ENCODE peak calls at places on chromosomes 6 and 20, in eight cellular contexts. D is cardiac muscle cell, P is pancreas, T is upper lobe of right lung, Q is thyroid gland, V is mammary epithelial cell, C is stomach, M is ovary. Y is an unnamed sample. For H3K4me1, the result is how much of the 10 kb centered on the place peaks cover.

GRCh38 chr6:131917763-131918649 is 33.2 kb downstream of the CCN2 start:
- DNase-seq in D (no peak), P (no peak), T (no peak), Q (no peak), V (no peak), C (no peak), M (no peak), Y (no peak)

GRCh38 chr6:18613511-18613910 is 226.4 kb downstream of the RNF144B start:
- DNase-seq in D (no peak), P (no peak), T (no peak), Q (no peak), V (no peak), C (no peak), M (no peak), Y (no peak)

GRCh38 chr20:8535403-8536003 is 403.4 kb downstream of the PLCB1 start:
- DNase-seq in D (peak), P (no peak), T (no peak), Q (no peak), V (no peak), C (no peak), M (no peak), Y (peak)

GRCh38 chr6:148758492-148758891 is 11.7 kb downstream of the UST start:
- DNase-seq in D (peak), P (no peak), T (no peak), Q (no peak), V (no peak), C (no peak), M (no peak), Y (no peak)

GRCh38 chr6:52285174-52286068 is 879 bp upstream of the MCM3 start:
- DNase-seq in D (peak), P (no peak), T (no peak), Q (no peak), V (no peak), C (no peak), M (no peak), Y (no peak)

GRCh38 chr6:1607236-1607556 is 2.5 kb upstream of the FOXC1 start:
- DNase-seq in D (no peak), P (no peak), T (no peak), Q (no peak), V (no peak), C (no peak), M (no peak), Y (no peak)

GRCh38 chr6:73519943-73520687 is 717 bp downstream of the EEF1A1 start:
- DNase-seq in D (peak), P (peak), T (peak), Q (peak), V (peak), C (peak), M (peak), Y (peak)

GRCh38 chr6:134318396-134319281 is 727 bp upstream of the SGK1 start:
- DNase-seq in D (no peak), P (no peak), T (no peak), Q (peak), V (no peak), C (no peak), M (no peak), Y (no peak)

GRCh38 chr6:151546941-151547659 is 53.3 kb downstream of the CCDC170 start:
- DNase-seq in D (no peak), P (no peak), T (no peak), Q (no peak), V (no peak), C (no peak), M (no peak), Y (no peak)

GRCh38 chr6:138572200-138572875 is 73.0 kb upstream of the NHSL1 start:
- DNase-seq in D (peak), P (peak), T (peak), Q (peak), V (peak), C (peak), M (peak), Y (peak)

GRCh38 chr20:43715511-43715910 is 11.3 kb downstream of the GTSF1L start:
- DNase-seq in D (no peak), P (no peak), T (no peak), Q (no peak), V (no peak), C (no peak), M (no peak), Y (no peak)

GRCh38 chr20:63106108-63106764 is 99.5 kb upstream of the BHLHE23 start:
- DNase-seq in D (peak), P (peak), T (no peak), Q (peak), V (no peak), C (peak), M (no peak), Y (no peak)

GRCh38 chr6:159693894-159694545 is 979 bp upstream of the SOD2 start:
- DNase-seq in D (peak), P (no peak), T (no peak), Q (peak), V (no peak), C (peak), M (no peak), Y (no peak)

GRCh38 chr20:47727170-47727880 is 58.0 kb downstream of the SULF2 start:
- DNase-seq in D (no peak), P (no peak), T (peak), Q (peak), V (no peak), C (peak), M (no peak), Y (no peak)

GRCh38 chr20:36062799-36063198 is 91.7 kb upstream of the EPB41L1 start:
- DNase-seq in D (no peak), P (no peak), T (no peak), Q (no peak), V (peak), C (no peak), M (no peak), Y (no peak)

GRCh38 chr6:42338573-42339218 is 113.0 kb downstream of the TRERF1 start:
- DNase-seq in D (peak), P (no peak), T (no peak), Q (no peak), V (peak), C (no peak), M (no peak), Y (peak)

GRCh38 chr20:59191756-59192532 is 28.3 kb downstream of the ZNF831 start:
- DNase-seq in D (no peak), P (no peak), T (no peak), Q (no peak), V (no peak), C (no peak), M (no peak), Y (no peak)

GRCh38 chr6:44247338-44248302 is 719 bp downstream of the HSP90AB1 start:
- DNase-seq in D (peak), P (peak), T (peak), Q (peak), V (peak), C (peak), M (peak), Y (peak)

GRCh38 chr6:12760911-12761310 is 44.3 kb downstream of the PHACTR1 start:
- DNase-seq in D (no peak), P (no peak), T (no peak), Q (no peak), V (no peak), C (no peak), M (no peak), Y (no peak)

GRCh38 chr6:116287668-116288282 is 8.0 kb upstream of the TSPYL1 start:
- DNase-seq in D (peak), P (no peak), T (no peak), Q (no peak), V (no peak), C (no peak), M (no peak), Y (peak)

GRCh38 chr6:25229671-25230321 is 49.4 kb upstream of the CARMIL1 start:
- DNase-seq in D (peak), P (no peak), T (no peak), Q (no peak), V (peak), C (no peak), M (no peak), Y (peak)

GRCh38 chr20:44796311-44796710 is 14.0 kb downstream of the RIMS4 start:
- DNase-seq in D (no peak), P (no peak), T (no peak), Q (no peak), V (no peak), C (no peak), M (no peak), Y (no peak)

GRCh38 chr6:130934848-130935585 is 107.8 kb downstream of the SMLR1 start:
- DNase-seq in D (peak), P (no peak), T (no peak), Q (no peak), V (no peak), C (no peak), M (no peak), Y (no peak)

GRCh38 chr6:136822051-136822378 is 377 bp upstream of the PEX7 start:
- DNase-seq in D (peak), P (no peak), T (no peak), Q (peak), V (no peak), C (no peak), M (no peak), Y (no peak)

GRCh38 chr6:50120300-50120699 is 70.6 kb upstream of the DEFB112 start:
- DNase-seq in D (no peak), P (no peak), T (no peak), Q (no peak), V (peak), C (no peak), M (no peak), Y (no peak)

GRCh38 chr6:20447157-20447556 is 45.5 kb downstream of the E2F3 start:
- DNase-seq in D (peak), P (no peak), T (no peak), Q (no peak), V (no peak), C (no peak), M (no peak), Y (no peak)

GRCh38 chr6:156720739-156721714 is 56.2 kb upstream of the ARID1B start:
- DNase-seq in D (peak), P (peak), T (peak), Q (peak), V (peak), C (peak), M (peak), Y (no peak)

GRCh38 chr6:126040826-126041225 is 54.5 kb downstream of the TRMT11 start:
- DNase-seq in D (peak), P (peak), T (no peak), Q (no peak), V (peak), C (peak), M (no peak), Y (peak)

GRCh38 chr20:58847483-58847882 is 3.2 kb downstream of the GNAS-AS1 start:
- DNase-seq in D (no peak), P (no peak), T (no peak), Q (no peak), V (no peak), C (no peak), M (no peak), Y (no peak)

GRCh38 chr20:3044336-3044965 is 1.0 kb downstream of the GNRH2 start:
- DNase-seq in D (no peak), P (peak), T (no peak), Q (no peak), V (no peak), C (no peak), M (peak), Y (no peak)
- H3K4me1 ChIP-seq in D (under half), P (under half), T (under half), Q (under half), V (under half), C (under half), M (under half), Y (under half)

GRCh38 chr20:3811421-3812258 is 8.7 kb upstream of the AP5S1 start:
- DNase-seq in D (peak), P (peak), T (peak), Q (peak), V (peak), C (peak), M (peak), Y (peak)

GRCh38 chr20:3804781-3805180 is 8.7 kb downstream of the CDC25B start:
- DNase-seq in D (no peak), P (no peak), T (no peak), Q (no peak), V (no peak), C (no peak), M (peak), Y (no peak)

GRCh38 chr20:3808544-3808943 is 11.8 kb upstream of the AP5S1 start:
- DNase-seq in D (no peak), P (no peak), T (no peak), Q (no peak), V (no peak), C (no peak), M (no peak), Y (no peak)

GRCh38 chr20:3805594-3806264 is 9.6 kb downstream of the CDC25B start:
- DNase-seq in D (peak), P (no peak), T (no peak), Q (peak), V (peak), C (no peak), M (peak), Y (peak)

DNA sequence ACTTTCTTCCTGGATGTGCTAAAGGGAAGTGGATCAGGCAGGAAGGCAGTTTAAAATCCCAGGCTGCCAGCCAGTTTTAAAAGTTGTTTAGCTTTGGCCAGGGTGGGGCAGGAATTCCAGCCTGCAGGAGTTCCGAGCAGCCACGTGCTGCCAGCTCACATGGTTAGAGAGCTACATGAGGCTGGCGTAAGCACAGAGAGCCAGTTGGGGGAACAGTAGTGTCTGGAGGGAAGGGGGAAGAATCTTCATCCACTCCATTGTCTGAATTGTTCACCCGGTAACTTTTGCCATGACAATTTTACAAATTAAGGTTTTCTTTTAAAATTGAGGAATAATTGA is 12.0 kb downstream of the CDC25B start:
- DNase-seq in D (peak), P (peak), T (peak), Q (peak), V (peak), C (peak), M (peak), Y (no peak)
- H3K4me3 ChIP-seq in D (no peak), P (no peak), T (peak), Q (no peak), V (no peak), C (no peak), M (no peak), Y (no peak)

DNA sequence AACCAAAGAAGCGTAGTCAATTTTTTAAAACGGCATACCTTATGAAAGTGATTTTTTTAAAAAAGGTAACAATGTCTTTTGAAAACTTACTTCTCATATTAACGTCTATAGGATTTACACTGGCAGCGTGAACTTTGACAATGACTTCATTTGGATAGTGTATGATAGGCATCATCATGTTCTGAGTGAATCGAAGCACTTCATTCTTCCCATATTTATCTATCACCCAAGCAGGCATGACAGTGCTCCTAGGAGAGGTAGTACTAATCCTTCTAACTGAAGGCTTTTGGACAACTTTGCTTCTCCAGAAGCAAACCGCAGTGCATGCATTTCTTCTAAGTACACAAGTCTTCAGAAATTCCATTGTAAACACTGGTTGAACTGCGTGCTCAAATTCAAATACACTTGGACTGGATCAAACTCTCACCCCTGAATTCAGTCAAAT is 618 bp downstream of the RTN4IP1 start:
- DNase-seq in D (no peak), P (no peak), T (no peak), Q (no peak), V (no peak), C (no peak), M (no peak), Y (no peak)
- H3K4me1 ChIP-seq in D (under half), P (under half), T (under half), Q (under half), V (under half), C (under half), M (under half), Y (under half)

GRCh38 chr6:160995271-160995670 is 3.7 kb downstream of the MAP3K4 start:
- DNase-seq in D (no peak), P (no peak), T (no peak), Q (no peak), V (peak), C (no peak), M (no peak), Y (no peak)

GRCh38 chr6:160992323-160993314 is 1.1 kb downstream of the MAP3K4 start:
- DNase-seq in D (peak), P (no peak), T (no peak), Q (peak), V (peak), C (peak), M (peak), Y (peak)

GRCh38 chr6:160990847-160991410 is 640 bp upstream of the MAP3K4 start:
- DNase-seq in D (no peak), P (no peak), T (no peak), Q (no peak), V (no peak), C (no peak), M (no peak), Y (no peak)

GRCh38 chr6:160987265-160987664 is 4.3 kb upstream of the MAP3K4 start:
- DNase-seq in D (no peak), P (no peak), T (no peak), Q (no peak), V (no peak), C (no peak), M (no peak), Y (no peak)

DNA sequence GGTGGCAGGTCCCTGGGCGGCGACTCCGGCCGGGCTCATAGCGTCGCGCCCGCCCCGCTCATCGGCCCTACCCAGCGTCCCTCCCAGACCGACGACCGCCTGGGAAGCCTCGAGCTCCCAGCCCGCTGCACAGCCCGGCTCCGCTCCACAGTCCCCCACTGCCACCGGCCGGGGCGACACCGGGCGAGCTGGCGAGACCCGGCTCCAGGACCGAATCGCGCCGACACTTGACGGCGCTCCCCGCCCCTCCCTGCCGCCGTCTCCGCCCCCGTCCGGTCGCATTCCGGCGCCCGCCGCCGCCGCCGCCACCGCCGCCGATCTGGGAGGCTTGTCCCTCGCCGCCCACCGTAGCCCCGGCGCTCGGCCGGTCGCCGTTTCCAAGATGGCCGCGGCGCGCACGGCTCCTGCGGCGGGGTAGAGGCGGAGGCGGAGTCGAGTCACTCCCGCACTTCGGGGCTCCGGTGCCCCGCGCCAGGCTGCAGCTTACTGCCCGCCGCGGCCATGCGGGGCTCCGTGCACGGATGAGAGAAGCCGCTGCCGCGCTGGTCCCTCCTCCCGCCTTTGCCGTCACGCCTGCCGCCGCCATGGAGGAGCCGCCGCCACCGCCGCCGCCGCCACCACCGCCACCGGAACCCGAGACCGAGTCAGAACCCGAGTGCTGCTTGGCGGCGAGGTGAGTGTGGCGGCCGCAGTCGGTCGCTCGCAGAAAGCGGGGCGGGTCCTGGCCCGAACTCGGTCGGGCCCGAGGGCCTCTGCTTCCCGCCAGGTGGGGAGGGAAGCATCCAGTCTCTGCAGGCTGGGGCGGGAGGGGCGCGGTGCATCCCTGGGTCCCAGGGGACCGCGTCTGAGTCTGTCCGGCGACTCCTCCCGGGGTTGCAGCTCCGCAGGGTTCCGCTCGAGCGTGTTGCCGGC is at the start of gene MAP3K4:
- DNase-seq in D (peak), P (peak), T (peak), Q (peak), V (peak), C (peak), M (peak), Y (peak)
- H3K4me3 ChIP-seq in D (peak), P (peak), T (peak), Q (peak), V (peak), C (peak), M (peak), Y (peak)

DNA sequence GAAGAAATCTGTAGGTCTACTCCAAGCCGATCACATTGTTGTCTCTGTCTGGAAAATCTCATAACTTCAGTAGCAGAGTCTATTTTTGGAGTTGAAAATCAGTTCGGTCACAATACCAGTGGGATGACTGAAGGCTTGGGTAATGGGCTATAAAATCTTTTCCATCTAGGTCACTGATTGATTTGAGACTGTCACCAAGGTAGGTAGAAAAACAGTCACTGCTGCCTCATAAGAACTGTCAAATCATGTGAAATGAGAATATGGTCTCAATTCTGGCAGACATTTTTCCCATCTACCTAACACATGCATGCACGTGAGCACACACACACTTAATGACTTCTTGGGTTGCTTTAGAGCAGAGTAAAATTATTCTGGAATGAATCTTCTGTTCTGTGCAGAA is 1162.8 kb upstream of the CITED2 start:
- DNase-seq in D (no peak), P (no peak), T (no peak), Q (no peak), V (no peak), C (no peak), M (no peak), Y (no peak)
- H3K4me1 ChIP-seq in D (under half), P (under half), T (under half), Q (under half), V (under half), C (under half), M (under half), Y (under half)

GRCh38 chr6:108873971-108874370 is 25.7 kb downstream of the ARMC2 start:
- DNase-seq in D (no peak), P (no peak), T (no peak), Q (no peak), V (no peak), C (no peak), M (no peak), Y (no peak)
- H3K4me3 ChIP-seq in D (no peak), P (no peak), T (no peak), Q (no peak), V (no peak), C (no peak), M (no peak), Y (no peak)

GRCh38 chr6:146889303-146889702 is 290.5 kb downstream of the ADGB start:
- DNase-seq in D (no peak), P (no peak), T (no peak), Q (no peak), V (no peak), C (no peak), M (no peak), Y (no peak)
- H3K4me1 ChIP-seq in D (under half), P (under half), T (under half), Q (under half), V (under half), C (under half), M (under half), Y (under half)